ENCODE peak calls at places on chromosome 4, in seven cellular contexts. W is ACHN; E is pancreas; Y is endothelial cell of umbilical vein; J is activated effector memory CD4-positive, alpha-beta T cell treated with Interleukin-2 at 50 U/mL for 16 hours; A is lower lobe of right lung; I is CD8-positive, alpha-beta T cell. H is an unnamed sample.

GRCh38 chr4:46270986-46271596 is 118.8 kb downstream of the GABRA2 start:
- DNase-seq in J (no peak), Y (no peak), W (peak; percentile 42), E (no peak), A (no peak), I (no peak), H (no peak)

GRCh38 chr4:79178770-79179169 is 147.1 kb downstream of the NAA11 start:
- DNase-seq in J (no peak), A (no peak), Y (no peak), E (no peak), I (no peak), W (no peak), H (no peak)

GRCh38 chr4:55931833-55932232 is 16.9 kb upstream of the CEP135 start:
- DNase-seq in A (no peak), E (no peak), Y (no peak), J (no peak), W (no peak), I (no peak), H (no peak)

GRCh38 chr4:84237008-84237407 is 262.1 kb downstream of the NKX6-1 start:
- DNase-seq in E (no peak), I (no peak), W (no peak), J (no peak), A (no peak), Y (no peak), H (no peak)

GRCh38 chr4:151408630-151409469 is at the start of gene FHIP1A:
- DNase-seq in W (peak; percentile 88), I (peak; percentile 79), E (peak; percentile 96), Y (peak; percentile 77), J (peak; percentile 81), A (peak; percentile 90), H (peak; percentile 87)

GRCh38 chr4:14478504-14478903 is 523.8 kb upstream of the CPEB2 start:
- DNase-seq in W (no peak), Y (no peak), A (no peak), J (no peak), E (no peak), I (no peak), H (no peak)

GRCh38 chr4:633976-634598 is 8.7 kb downstream of the PDE6B start:
- DNase-seq in E (no peak), Y (no peak), I (no peak), W (no peak), A (peak; percentile 40), J (no peak), H (no peak)

GRCh38 chr4:176054942-176055341 is 10.7 kb upstream of the WDR17 start:
- DNase-seq in W (peak; percentile 13), Y (no peak), A (no peak), E (no peak), J (no peak), I (no peak), H (no peak)

GRCh38 chr4:84167579-84167978 is 331.5 kb downstream of the NKX6-1 start:
- DNase-seq in J (no peak), A (no peak), Y (no peak), E (no peak), I (no peak), W (no peak), H (peak; percentile 49)

GRCh38 chr4:73413294-73413755 is 9.2 kb downstream of the ALB start:
- DNase-seq in J (no peak), W (no peak), A (no peak), Y (no peak), I (no peak), E (no peak), H (no peak)

GRCh38 chr4:113116414-113117345 is 67.2 kb downstream of the ANK2 start:
- DNase-seq in W (peak; percentile 28), I (no peak), J (no peak), A (no peak), Y (no peak), E (peak; percentile 16), H (peak; percentile 50)

GRCh38 chr4:57424231-57424897 is 314.2 kb upstream of the IGFBP7 start:
- DNase-seq in E (peak; percentile 60), W (peak; percentile 16), A (no peak), J (no peak), Y (peak; percentile 79), I (no peak), H (no peak)

GRCh38 chr4:34046580-34046979 is 2197.7 kb downstream of the ARAP2 start:
- DNase-seq in A (no peak), J (no peak), E (no peak), W (peak; percentile 55), Y (no peak), I (no peak), H (no peak)

GRCh38 chr4:107740381-107740780 is 20.3 kb upstream of the PAPSS1 start:
- DNase-seq in E (no peak), W (peak; percentile 5), Y (peak; percentile 23), A (no peak), I (no peak), J (no peak), H (no peak)

GRCh38 chr4:143626134-143626859 is 74.2 kb downstream of the FREM3 start:
- DNase-seq in I (no peak), E (no peak), J (no peak), W (no peak), A (peak; percentile 52), Y (peak; percentile 79), H (no peak)

GRCh38 chr4:40617903-40618302 is 11.8 kb downstream of the RBM47 start:
- DNase-seq in W (no peak), I (no peak), Y (no peak), E (no peak), A (no peak), J (no peak), H (no peak)

GRCh38 chr4:7462509-7462971 is 27.8 kb upstream of the PSAPL1 start:
- DNase-seq in E (no peak), A (no peak), J (no peak), I (no peak), Y (no peak), W (peak; percentile 24), H (no peak)

GRCh38 chr4:183297675-183298074 is 22.4 kb downstream of the CLDN22 start:
- DNase-seq in Y (no peak), I (no peak), J (no peak), A (no peak), W (no peak), E (no peak), H (no peak)

GRCh38 chr4:176013466-176014247 is 52.0 kb upstream of the WDR17 start:
- DNase-seq in A (no peak), J (no peak), E (no peak), Y (no peak), I (no peak), W (no peak), H (no peak)

GRCh38 chr4:137705171-137705783 is 173.0 kb upstream of the PCDH18 start:
- DNase-seq in W (no peak), Y (no peak), A (no peak), E (no peak), I (no peak), J (no peak), H (no peak)

GRCh38 chr4:189304755-189305154 is 635.9 kb upstream of the FRG1 start:
- DNase-seq in Y (no peak), I (no peak), A (no peak), E (no peak), J (no peak), W (no peak), H (no peak)

GRCh38 chr4:174490356-174490969 is 31.8 kb downstream of the HPGD start:
- DNase-seq in Y (peak; percentile 21), I (no peak), W (peak; percentile 22), A (no peak), J (no peak), E (no peak), H (no peak)

GRCh38 chr4:73603307-73603710 is 16.9 kb downstream of the RASSF6 start:
- DNase-seq in Y (no peak), E (peak; percentile 51), W (peak; percentile 84), J (no peak), A (no peak), I (no peak), H (no peak)

GRCh38 chr4:184792950-184793555 is 32.7 kb downstream of the ACSL1 start:
- DNase-seq in J (no peak), W (peak; percentile 91), E (no peak), I (peak; percentile 10), Y (peak; percentile 76), A (peak; percentile 51), H (no peak)

GRCh38 chr4:137541181-137541580 is 8.9 kb upstream of the PCDH18 start:
- DNase-seq in I (no peak), Y (no peak), J (no peak), W (no peak), A (no peak), E (no peak), H (no peak)

GRCh38 chr4:907103-907400 is 25.1 kb downstream of the GAK start:
- DNase-seq in J (no peak), Y (no peak), A (no peak), I (no peak), W (no peak), E (no peak), H (no peak)

GRCh38 chr4:99324978-99325377 is 3.8 kb upstream of the ADH1B start:
- DNase-seq in I (no peak), E (peak; percentile 37), Y (no peak), J (no peak), A (no peak), W (no peak), H (no peak)

GRCh38 chr4:187504974-187505797 is 490.4 kb upstream of the ZFP42 start:
- DNase-seq in I (no peak), Y (no peak), A (no peak), E (peak; percentile 13), J (no peak), W (no peak), H (peak; percentile 59)

GRCh38 chr4:83821493-83821892 is 285.6 kb downstream of the GPAT3 start:
- DNase-seq in A (no peak), J (no peak), Y (no peak), E (no peak), I (no peak), W (no peak), H (no peak)

GRCh38 chr4:123787710-123788109 is 391.1 kb downstream of the SPRY1 start:
- DNase-seq in E (no peak), I (no peak), Y (no peak), A (no peak), J (no peak), W (no peak), H (no peak)

GRCh38 chr4:123941306-123941705 is 544.7 kb downstream of the SPRY1 start:
- DNase-seq in Y (no peak), W (no peak), E (no peak), I (no peak), A (no peak), J (no peak), H (no peak)

GRCh38 chr4:75710246-75710645 is 14.1 kb upstream of the USO1 start:
- DNase-seq in J (no peak), I (no peak), W (no peak), Y (peak; percentile 90), A (no peak), E (no peak), H (peak; percentile 28)

GRCh38 chr4:52312722-52313121 is 261.6 kb downstream of the SPATA18 start:
- DNase-seq in J (no peak), A (no peak), Y (no peak), E (no peak), I (no peak), W (no peak), H (no peak)

H was measured in ecto neural progenitor cell.